ENCODE peak calls at places on chromosomes 5 and 9, in nine cellular contexts. D is renal cortical epithelial cell; J is epithelial cell of esophagus; N is fibroblast of villous mesenchyme; Z is bronchial epithelial cell; R is activated CD4-positive, alpha-beta memory T cell treated with anti-CD3 and anti-CD28 coated beads for 36 hours; M is T-cell; F is CD4-positive, alpha-beta memory T cell; O is SIG-M5. P is an unnamed sample.

GRCh38 chr5:64775288-64775687 is 6.6 kb downstream of the CWC27 start:
- DNase-seq in D (no peak), J (no peak), N (no peak), Z (no peak), R (no peak), M (no peak), F (no peak), O (peak; percentile 52), P (no peak)

GRCh38 chr5:98769006-98769255 is 4.5 kb upstream of the RGMB start:
- DNase-seq in D (no peak), J (no peak), N (no peak), Z (no peak), R (peak; percentile 57), M (no peak), F (peak; percentile 31), O (no peak), P (no peak)

GRCh38 chr9:124267271-124267807 is 9.6 kb downstream of the NEK6 start:
- DNase-seq in D (peak; percentile 95), J (peak; percentile 87), N (peak; percentile 51), Z (peak; percentile 85), R (peak; percentile 24), M (no peak), F (no peak), O (no peak), P (peak; percentile 58)

GRCh38 chr5:54457094-54457531 is 1.6 kb downstream of the HSPB3 start:
- DNase-seq in D (peak; percentile 78), J (peak; percentile 60), N (peak; percentile 91), Z (peak; percentile 51), R (no peak), M (no peak), F (no peak), O (no peak), P (peak; percentile 93)

GRCh38 chr9:6226696-6227095 is 11.1 kb downstream of the IL33 start:
- DNase-seq in D (peak; percentile 41), J (peak; percentile 86), N (peak; percentile 42), Z (peak; percentile 85), R (no peak), M (no peak), F (no peak), O (no peak), P (peak; percentile 81)

GRCh38 chr5:36599986-36600779 is 6.2 kb upstream of the SLC1A3 start:
- DNase-seq in D (peak; percentile 28), J (peak; percentile 75), N (peak; percentile 41), Z (peak; percentile 71), R (no peak), M (no peak), F (no peak), O (no peak), P (peak; percentile 52)

GRCh38 chr9:22053178-22053577 is 44.1 kb upstream of the CDKN2B start:
- DNase-seq in D (peak; percentile 10), J (no peak), N (no peak), Z (no peak), R (no peak), M (no peak), F (no peak), O (no peak), P (no peak)

GRCh38 chr9:75265525-75265972 is 177.2 kb downstream of the OSTF1 start:
- DNase-seq in D (peak; percentile 26), J (peak; percentile 56), N (peak; percentile 42), Z (peak; percentile 35), R (peak; percentile 55), M (no peak), F (peak; percentile 34), O (no peak), P (peak; percentile 27)

GRCh38 chr9:92636627-92637026 is 33.3 kb downstream of the IPPK start:
- DNase-seq in D (no peak), J (no peak), N (no peak), Z (no peak), R (peak; percentile 6), M (no peak), F (no peak), O (no peak), P (no peak)

GRCh38 chr5:983568-983967 is 25.0 kb upstream of the NKD2 start:
- DNase-seq in D (no peak), J (no peak), N (no peak), Z (no peak), R (no peak), M (no peak), F (no peak), O (no peak), P (no peak)